ENCODE peak calls at places on chromosomes 4 and X, in ten cellular contexts. One of them, this sample, is unnamed.
A peak's percentile ranks its signal among the peaks of the same experiment; 100 is the strongest.

GRCh38 chrX:9765737-9766098 is at the start of gene GPR143:
- DNase-seq in activated CD4-positive, CD25-positive, alpha-beta regulatory T cell treated with anti-CD3 and anti-CD28 coated beads, Interleukin-2, amount 50 U/mL, for 16 hours: no peak
- DNase-seq in NCI-H1105: no peak
- DNase-seq in EL: no peak
- DNase-seq in choroid plexus epithelial cell: no peak
- DNase-seq in activated CD4-positive, alpha-beta T cell treated with anti-CD3 and anti-CD28 coated beads, Interleukin-2, amount 50 U/mL, for 1 hour: no peak
- DNase-seq in GF-D8: no peak
- DNase-seq in COR-L47: no peak
- DNase-seq in COLO829: no peak
- DNase-seq in foreskin fibroblast: no peak
- DNase-seq in this sample: no peak

GRCh38 chrX:17737707-17738001 is 361 bp downstream of the SCML1 start:
- DNase-seq in activated CD4-positive, CD25-positive, alpha-beta regulatory T cell treated with anti-CD3 and anti-CD28 coated beads, Interleukin-2, amount 50 U/mL, for 16 hours: no peak
- DNase-seq in NCI-H1105: no peak
- DNase-seq in EL: no peak
- DNase-seq in choroid plexus epithelial cell: no peak
- DNase-seq in activated CD4-positive, alpha-beta T cell treated with anti-CD3 and anti-CD28 coated beads, Interleukin-2, amount 50 U/mL, for 1 hour: peak; percentile 18
- DNase-seq in GF-D8: no peak
- DNase-seq in COR-L47: no peak
- DNase-seq in COLO829: no peak
- DNase-seq in foreskin fibroblast: no peak
- DNase-seq in this sample: no peak

GRCh38 chrX:134764202-134764785 is 106.0 kb upstream of the PLAC1 start:
- DNase-seq in activated CD4-positive, CD25-positive, alpha-beta regulatory T cell treated with anti-CD3 and anti-CD28 coated beads, Interleukin-2, amount 50 U/mL, for 16 hours: no peak
- DNase-seq in NCI-H1105: no peak
- DNase-seq in EL: peak; percentile 40
- DNase-seq in choroid plexus epithelial cell: peak; percentile 60
- DNase-seq in activated CD4-positive, alpha-beta T cell treated with anti-CD3 and anti-CD28 coated beads, Interleukin-2, amount 50 U/mL, for 1 hour: no peak
- DNase-seq in GF-D8: peak; percentile 55
- DNase-seq in COR-L47: no peak
- DNase-seq in COLO829: peak; percentile 56
- DNase-seq in foreskin fibroblast: peak; percentile 23
- DNase-seq in this sample: peak; percentile 46

GRCh38 chr4:146192060-146192459 is 16.5 kb downstream of the LSM6 start:
- DNase-seq in activated CD4-positive, CD25-positive, alpha-beta regulatory T cell treated with anti-CD3 and anti-CD28 coated beads, Interleukin-2, amount 50 U/mL, for 16 hours: no peak
- DNase-seq in NCI-H1105: no peak
- DNase-seq in EL: no peak
- DNase-seq in choroid plexus epithelial cell: peak; percentile 8
- DNase-seq in activated CD4-positive, alpha-beta T cell treated with anti-CD3 and anti-CD28 coated beads, Interleukin-2, amount 50 U/mL, for 1 hour: no peak
- DNase-seq in GF-D8: no peak
- DNase-seq in COR-L47: no peak
- DNase-seq in COLO829: no peak
- DNase-seq in foreskin fibroblast: peak; percentile 74
- DNase-seq in this sample: peak; percentile 8

GRCh38 chr4:55512077-55512476 is 34.6 kb downstream of the CLOCK start:
- DNase-seq in activated CD4-positive, CD25-positive, alpha-beta regulatory T cell treated with anti-CD3 and anti-CD28 coated beads, Interleukin-2, amount 50 U/mL, for 16 hours: no peak
- DNase-seq in NCI-H1105: no peak
- DNase-seq in EL: no peak
- DNase-seq in choroid plexus epithelial cell: no peak
- DNase-seq in activated CD4-positive, alpha-beta T cell treated with anti-CD3 and anti-CD28 coated beads, Interleukin-2, amount 50 U/mL, for 1 hour: no peak
- DNase-seq in GF-D8: no peak
- DNase-seq in COR-L47: no peak
- DNase-seq in COLO829: no peak
- DNase-seq in foreskin fibroblast: no peak
- DNase-seq in this sample: no peak

GRCh38 chrX:130975947-130976346 is 72.9 kb upstream of the ENOX2 start:
- DNase-seq in activated CD4-positive, CD25-positive, alpha-beta regulatory T cell treated with anti-CD3 and anti-CD28 coated beads, Interleukin-2, amount 50 U/mL, for 16 hours: no peak
- DNase-seq in NCI-H1105: peak; percentile 50
- DNase-seq in EL: peak; percentile 34
- DNase-seq in choroid plexus epithelial cell: peak; percentile 69
- DNase-seq in activated CD4-positive, alpha-beta T cell treated with anti-CD3 and anti-CD28 coated beads, Interleukin-2, amount 50 U/mL, for 1 hour: peak; percentile 0
- DNase-seq in GF-D8: no peak
- DNase-seq in COR-L47: no peak
- DNase-seq in COLO829: peak; percentile 35
- DNase-seq in foreskin fibroblast: peak; percentile 54
- DNase-seq in this sample: peak; percentile 41

GRCh38 chr4:125105561-125105960 is 209.2 kb upstream of the FAT4 start:
- DNase-seq in activated CD4-positive, CD25-positive, alpha-beta regulatory T cell treated with anti-CD3 and anti-CD28 coated beads, Interleukin-2, amount 50 U/mL, for 16 hours: no peak
- DNase-seq in NCI-H1105: no peak
- DNase-seq in EL: peak; percentile 28
- DNase-seq in choroid plexus epithelial cell: peak; percentile 59
- DNase-seq in activated CD4-positive, alpha-beta T cell treated with anti-CD3 and anti-CD28 coated beads, Interleukin-2, amount 50 U/mL, for 1 hour: no peak
- DNase-seq in GF-D8: no peak
- DNase-seq in COR-L47: no peak
- DNase-seq in COLO829: no peak
- DNase-seq in foreskin fibroblast: peak; percentile 47
- DNase-seq in this sample: peak; percentile 59

GRCh38 chrX:3743821-3744439 is 30.5 kb upstream of the PRKX start:
- DNase-seq in activated CD4-positive, CD25-positive, alpha-beta regulatory T cell treated with anti-CD3 and anti-CD28 coated beads, Interleukin-2, amount 50 U/mL, for 16 hours: no peak
- DNase-seq in NCI-H1105: no peak
- DNase-seq in EL: no peak
- DNase-seq in choroid plexus epithelial cell: no peak
- DNase-seq in activated CD4-positive, alpha-beta T cell treated with anti-CD3 and anti-CD28 coated beads, Interleukin-2, amount 50 U/mL, for 1 hour: peak; percentile 22
- DNase-seq in GF-D8: peak; percentile 67
- DNase-seq in COR-L47: no peak
- DNase-seq in COLO829: no peak
- DNase-seq in foreskin fibroblast: no peak
- DNase-seq in this sample: no peak

GRCh38 chr4:19936471-19936870 is 315.2 kb upstream of the SLIT2 start:
- DNase-seq in activated CD4-positive, CD25-positive, alpha-beta regulatory T cell treated with anti-CD3 and anti-CD28 coated beads, Interleukin-2, amount 50 U/mL, for 16 hours: no peak
- DNase-seq in NCI-H1105: no peak
- DNase-seq in EL: peak; percentile 65
- DNase-seq in choroid plexus epithelial cell: peak; percentile 94
- DNase-seq in activated CD4-positive, alpha-beta T cell treated with anti-CD3 and anti-CD28 coated beads, Interleukin-2, amount 50 U/mL, for 1 hour: no peak
- DNase-seq in GF-D8: no peak
- DNase-seq in COR-L47: no peak
- DNase-seq in COLO829: no peak
- DNase-seq in foreskin fibroblast: peak; percentile 67
- DNase-seq in this sample: peak; percentile 79

GRCh38 chr4:11889099-11889498 is 460.4 kb upstream of the HS3ST1 start:
- DNase-seq in activated CD4-positive, CD25-positive, alpha-beta regulatory T cell treated with anti-CD3 and anti-CD28 coated beads, Interleukin-2, amount 50 U/mL, for 16 hours: no peak
- DNase-seq in NCI-H1105: no peak
- DNase-seq in EL: no peak
- DNase-seq in choroid plexus epithelial cell: no peak
- DNase-seq in activated CD4-positive, alpha-beta T cell treated with anti-CD3 and anti-CD28 coated beads, Interleukin-2, amount 50 U/mL, for 1 hour: no peak
- DNase-seq in GF-D8: no peak
- DNase-seq in COR-L47: no peak
- DNase-seq in COLO829: no peak
- DNase-seq in foreskin fibroblast: no peak
- DNase-seq in this sample: no peak

GRCh38 chr4:67327245-67327860 is 217.9 kb downstream of the CENPC start:
- DNase-seq in activated CD4-positive, CD25-positive, alpha-beta regulatory T cell treated with anti-CD3 and anti-CD28 coated beads, Interleukin-2, amount 50 U/mL, for 16 hours: peak; percentile 6
- DNase-seq in NCI-H1105: peak; percentile 28
- DNase-seq in EL: peak; percentile 50
- DNase-seq in choroid plexus epithelial cell: peak; percentile 73
- DNase-seq in activated CD4-positive, alpha-beta T cell treated with anti-CD3 and anti-CD28 coated beads, Interleukin-2, amount 50 U/mL, for 1 hour: peak; percentile 29
- DNase-seq in GF-D8: peak; percentile 13
- DNase-seq in COR-L47: peak; percentile 58
- DNase-seq in COLO829: peak; percentile 94
- DNase-seq in foreskin fibroblast: peak; percentile 54
- DNase-seq in this sample: peak; percentile 63

GRCh38 chrX:137707348-137707747 is 141.4 kb downstream of the ZIC3 start:
- DNase-seq in activated CD4-positive, CD25-positive, alpha-beta regulatory T cell treated with anti-CD3 and anti-CD28 coated beads, Interleukin-2, amount 50 U/mL, for 16 hours: no peak
- DNase-seq in NCI-H1105: no peak
- DNase-seq in EL: no peak
- DNase-seq in choroid plexus epithelial cell: no peak
- DNase-seq in activated CD4-positive, alpha-beta T cell treated with anti-CD3 and anti-CD28 coated beads, Interleukin-2, amount 50 U/mL, for 1 hour: no peak
- DNase-seq in GF-D8: no peak
- DNase-seq in COR-L47: no peak
- DNase-seq in COLO829: no peak
- DNase-seq in foreskin fibroblast: no peak
- DNase-seq in this sample: no peak

GRCh38 chr4:109472343-109472761 is 38.7 kb downstream of the SEC24B start:
- DNase-seq in activated CD4-positive, CD25-positive, alpha-beta regulatory T cell treated with anti-CD3 and anti-CD28 coated beads, Interleukin-2, amount 50 U/mL, for 16 hours: no peak
- DNase-seq in NCI-H1105: no peak
- DNase-seq in EL: peak; percentile 47
- DNase-seq in choroid plexus epithelial cell: peak; percentile 75
- DNase-seq in activated CD4-positive, alpha-beta T cell treated with anti-CD3 and anti-CD28 coated beads, Interleukin-2, amount 50 U/mL, for 1 hour: no peak
- DNase-seq in GF-D8: no peak
- DNase-seq in COR-L47: no peak
- DNase-seq in COLO829: no peak
- DNase-seq in foreskin fibroblast: peak; percentile 57
- DNase-seq in this sample: peak; percentile 62

GRCh38 chrX:24395775-24396174 is 35.3 kb downstream of the SUPT20HL1 start:
- DNase-seq in activated CD4-positive, CD25-positive, alpha-beta regulatory T cell treated with anti-CD3 and anti-CD28 coated beads, Interleukin-2, amount 50 U/mL, for 16 hours: peak; percentile 0
- DNase-seq in NCI-H1105: peak; percentile 36
- DNase-seq in EL: peak; percentile 49
- DNase-seq in choroid plexus epithelial cell: peak; percentile 84
- DNase-seq in activated CD4-positive, alpha-beta T cell treated with anti-CD3 and anti-CD28 coated beads, Interleukin-2, amount 50 U/mL, for 1 hour: peak; percentile 18
- DNase-seq in GF-D8: peak; percentile 4
- DNase-seq in COR-L47: peak; percentile 37
- DNase-seq in COLO829: peak; percentile 58
- DNase-seq in foreskin fibroblast: peak; percentile 78
- DNase-seq in this sample: peak; percentile 68

GRCh38 chr4:53777244-53777984 is 186.1 kb upstream of the LNX1 start:
- DNase-seq in activated CD4-positive, CD25-positive, alpha-beta regulatory T cell treated with anti-CD3 and anti-CD28 coated beads, Interleukin-2, amount 50 U/mL, for 16 hours: no peak
- DNase-seq in NCI-H1105: no peak
- DNase-seq in EL: peak; percentile 63
- DNase-seq in choroid plexus epithelial cell: peak; percentile 94
- DNase-seq in activated CD4-positive, alpha-beta T cell treated with anti-CD3 and anti-CD28 coated beads, Interleukin-2, amount 50 U/mL, for 1 hour: no peak
- DNase-seq in GF-D8: no peak
- DNase-seq in COR-L47: no peak
- DNase-seq in COLO829: peak; percentile 25
- DNase-seq in foreskin fibroblast: peak; percentile 90
- DNase-seq in this sample: peak; percentile 77

GRCh38 chr4:98784947-98785693 is 126.7 kb upstream of the TSPAN5 start:
- DNase-seq in activated CD4-positive, CD25-positive, alpha-beta regulatory T cell treated with anti-CD3 and anti-CD28 coated beads, Interleukin-2, amount 50 U/mL, for 16 hours: no peak
- DNase-seq in NCI-H1105: no peak
- DNase-seq in EL: no peak
- DNase-seq in choroid plexus epithelial cell: no peak
- DNase-seq in activated CD4-positive, alpha-beta T cell treated with anti-CD3 and anti-CD28 coated beads, Interleukin-2, amount 50 U/mL, for 1 hour: no peak
- DNase-seq in GF-D8: no peak
- DNase-seq in COR-L47: no peak
- DNase-seq in COLO829: no peak
- DNase-seq in foreskin fibroblast: no peak
- DNase-seq in this sample: no peak

GRCh38 chr4:145812902-145813301 is 125.7 kb downstream of the ZNF827 start:
- DNase-seq in activated CD4-positive, CD25-positive, alpha-beta regulatory T cell treated with anti-CD3 and anti-CD28 coated beads, Interleukin-2, amount 50 U/mL, for 16 hours: no peak
- DNase-seq in NCI-H1105: no peak
- DNase-seq in EL: no peak
- DNase-seq in choroid plexus epithelial cell: peak; percentile 64
- DNase-seq in activated CD4-positive, alpha-beta T cell treated with anti-CD3 and anti-CD28 coated beads, Interleukin-2, amount 50 U/mL, for 1 hour: no peak
- DNase-seq in GF-D8: no peak
- DNase-seq in COR-L47: no peak
- DNase-seq in COLO829: no peak
- DNase-seq in foreskin fibroblast: no peak
- DNase-seq in this sample: peak; percentile 27

GRCh38 chr4:22607382-22607781 is 85.4 kb upstream of the GBA3 start:
- DNase-seq in activated CD4-positive, CD25-positive, alpha-beta regulatory T cell treated with anti-CD3 and anti-CD28 coated beads, Interleukin-2, amount 50 U/mL, for 16 hours: no peak
- DNase-seq in NCI-H1105: no peak
- DNase-seq in EL: peak; percentile 44
- DNase-seq in choroid plexus epithelial cell: peak; percentile 24
- DNase-seq in activated CD4-positive, alpha-beta T cell treated with anti-CD3 and anti-CD28 coated beads, Interleukin-2, amount 50 U/mL, for 1 hour: peak; percentile 2
- DNase-seq in GF-D8: peak; percentile 15
- DNase-seq in COR-L47: peak; percentile 38
- DNase-seq in COLO829: peak; percentile 34
- DNase-seq in foreskin fibroblast: peak; percentile 48
- DNase-seq in this sample: peak; percentile 42

GRCh38 chrX:40153335-40154221 is 55.8 kb upstream of the BCOR start:
- DNase-seq in activated CD4-positive, CD25-positive, alpha-beta regulatory T cell treated with anti-CD3 and anti-CD28 coated beads, Interleukin-2, amount 50 U/mL, for 16 hours: no peak
- DNase-seq in NCI-H1105: peak; percentile 48
- DNase-seq in EL: peak; percentile 53
- DNase-seq in choroid plexus epithelial cell: peak; percentile 51
- DNase-seq in activated CD4-positive, alpha-beta T cell treated with anti-CD3 and anti-CD28 coated beads, Interleukin-2, amount 50 U/mL, for 1 hour: peak; percentile 49
- DNase-seq in GF-D8: peak; percentile 54
- DNase-seq in COR-L47: peak; percentile 69
- DNase-seq in COLO829: no peak
- DNase-seq in foreskin fibroblast: peak; percentile 70
- DNase-seq in this sample: peak; percentile 56

GRCh38 chr4:7144374-7145290 is 47.7 kb upstream of the SORCS2 start:
- DNase-seq in activated CD4-positive, CD25-positive, alpha-beta regulatory T cell treated with anti-CD3 and anti-CD28 coated beads, Interleukin-2, amount 50 U/mL, for 16 hours: no peak
- DNase-seq in NCI-H1105: no peak
- DNase-seq in EL: no peak
- DNase-seq in choroid plexus epithelial cell: no peak
- DNase-seq in activated CD4-positive, alpha-beta T cell treated with anti-CD3 and anti-CD28 coated beads, Interleukin-2, amount 50 U/mL, for 1 hour: no peak
- DNase-seq in GF-D8: no peak
- DNase-seq in COR-L47: no peak
- DNase-seq in COLO829: no peak
- DNase-seq in foreskin fibroblast: peak; percentile 19
- DNase-seq in this sample: peak; percentile 12